ENCODE peak calls at places on chromosomes 13 and 19, in nine cellular contexts. C is Peyer's patch; S is GM23338; D is lower leg skin; R is effector CD4-positive, alpha-beta T cell; Y is CD4-positive, CD25-positive, alpha-beta regulatory T cell; X is activated naive CD8-positive, alpha-beta T cell treated with anti-CD3 and anti-CD28 coated beads, Interleukin-2, amount 50 U/mL, for 24 hours; O is colonic mucosa; I is iPS DF 19.7. H is an unnamed sample.

GRCh38 chr19:7099597-7099921 is 30.1 kb downstream of the ZNF557 start:
- DNase-seq in C (no peak), S (no peak), D (no peak), R (no peak), Y (no peak), X (peak; percentile 91), O (no peak), I (no peak), H (no peak)

GRCh38 chr19:7326105-7326877 is 22.4 kb upstream of the ARHGEF18 start:
- DNase-seq in C (no peak), S (peak; percentile 93), D (no peak), R (no peak), Y (peak; percentile 54), X (peak; percentile 51), O (peak; percentile 79), I (peak; percentile 71), H (peak; percentile 19)

GRCh38 chr19:10449037-10449436 is 28.7 kb downstream of the PDE4A start:
- DNase-seq in C (no peak), S (no peak), D (no peak), R (no peak), Y (no peak), X (no peak), O (no peak), I (no peak), H (no peak)

GRCh38 chr13:52128714-52129700 is at the start of gene NEK5:
- DNase-seq in C (peak; percentile 22), S (peak; percentile 96), D (peak; percentile 23), R (peak; percentile 34), Y (peak; percentile 55), X (peak; percentile 65), O (peak; percentile 73), I (peak; percentile 38), H (peak; percentile 44)

GRCh38 chr19:12825259-12826131 is 8.9 kb downstream of the RTBDN start:
- DNase-seq in C (no peak), S (peak; percentile 96), D (no peak), R (no peak), Y (peak; percentile 28), X (peak; percentile 56), O (no peak), I (no peak), H (no peak)

GRCh38 chr19:32339988-32340874 is 5.2 kb upstream of the ZNF507 start:
- DNase-seq in C (peak; percentile 47), S (peak; percentile 71), D (peak; percentile 32), R (peak; percentile 29), Y (peak; percentile 41), X (peak; percentile 61), O (peak; percentile 66), I (no peak), H (peak; percentile 9)

GRCh38 chr19:16161848-16162247 is 11.5 kb downstream of the CIB3 start:
- DNase-seq in C (no peak), S (no peak), D (no peak), R (no peak), Y (no peak), X (no peak), O (no peak), I (no peak), H (no peak)

GRCh38 chr19:19040417-19040816 is 7.0 kb downstream of the ARMC6 start:
- DNase-seq in C (no peak), S (no peak), D (peak; percentile 61), R (no peak), Y (no peak), X (no peak), O (peak; percentile 38), I (no peak), H (no peak)

GRCh38 chr13:34757441-34757840 is 184.6 kb upstream of the NBEA start:
- DNase-seq in C (no peak), S (no peak), D (no peak), R (no peak), Y (no peak), X (no peak), O (no peak), I (no peak), H (no peak)

GRCh38 chr13:22482496-22483000 is 698.2 kb upstream of the SGCG start:
- DNase-seq in C (no peak), S (no peak), D (no peak), R (no peak), Y (no peak), X (no peak), O (no peak), I (no peak), H (no peak)